ENCODE peak calls at places on chromosome 4, in eight cellular contexts. Y is right atrium auricular region, U is AG04450, A is fibroblast of lung, Q is psoas muscle, K is PC-3, N is upper lobe of right lung, Z is esophagus squamous epithelium. L is an unnamed sample.
A peak's percentile ranks its signal among the peaks of the same experiment; 100 is the strongest.

GRCh38 chr4:148056879-148057278 is 325.0 kb downstream of the ARHGAP10 start:
- DNase-seq in Y (peak; percentile 69), U (no peak), A (peak; percentile 77), Q (peak; percentile 58), K (peak; percentile 59), N (peak; percentile 74), Z (no peak), L (peak; percentile 60)

GRCh38 chr4:40736910-40737309 is 12.8 kb upstream of the NSUN7 start:
- DNase-seq in Y (no peak), U (no peak), A (peak; percentile 36), Q (no peak), K (peak; percentile 42), N (no peak), Z (no peak), L (no peak)

GRCh38 chr4:81452452-81453011 is 19.2 kb downstream of the RASGEF1B start:
- DNase-seq in Y (no peak), U (no peak), A (no peak), Q (no peak), K (peak; percentile 76), N (no peak), Z (no peak), L (peak; percentile 77)

GRCh38 chr4:83618431-83618830 is 82.5 kb downstream of the GPAT3 start:
- DNase-seq in Y (no peak), U (peak; percentile 66), A (peak; percentile 87), Q (peak; percentile 30), K (peak; percentile 75), N (no peak), Z (no peak), L (peak; percentile 60)

GRCh38 chr4:154364012-154364863 is 127.4 kb downstream of the DCHS2 start:
- DNase-seq in Y (no peak), U (no peak), A (no peak), Q (peak; percentile 25), K (no peak), N (no peak), Z (no peak), L (no peak)

GRCh38 chr4:154082760-154083530 is 294.1 kb upstream of the SFRP2 start:
- DNase-seq in Y (no peak), U (no peak), A (peak; percentile 70), Q (no peak), K (peak; percentile 40), N (no peak), Z (no peak), L (no peak)

GRCh38 chr4:85496146-85496849 is 21.3 kb downstream of the ARHGAP24 start:
- DNase-seq in Y (no peak), U (no peak), A (peak; percentile 60), Q (no peak), K (peak; percentile 63), N (no peak), Z (no peak), L (no peak)

GRCh38 chr4:185839204-185839712 is 27.3 kb upstream of the SORBS2 start:
- DNase-seq in Y (no peak), U (peak; percentile 77), A (peak; percentile 97), Q (peak; percentile 38), K (peak; percentile 89), N (no peak), Z (no peak), L (peak; percentile 83)

GRCh38 chr4:146283758-146284651 is 69.7 kb downstream of the REELD1 start:
- DNase-seq in Y (no peak), U (no peak), A (no peak), Q (no peak), K (no peak), N (no peak), Z (no peak), L (no peak)

GRCh38 chr4:165986956-165987698 is 114.1 kb downstream of the TLL1 start:
- DNase-seq in Y (no peak), U (no peak), A (no peak), Q (no peak), K (no peak), N (no peak), Z (no peak), L (no peak)

GRCh38 chr4:152697284-152698011 is 17.7 kb upstream of the TMEM154 start:
- DNase-seq in Y (no peak), U (no peak), A (no peak), Q (no peak), K (no peak), N (no peak), Z (no peak), L (peak; percentile 90)

GRCh38 chr4:3397128-3397527 is 44.6 kb upstream of the HGFAC start:
- DNase-seq in Y (no peak), U (no peak), A (no peak), Q (no peak), K (no peak), N (no peak), Z (no peak), L (no peak)

GRCh38 chr4:146637853-146638800 is 566 bp upstream of the POU4F2 start:
- DNase-seq in Y (no peak), U (no peak), A (no peak), Q (no peak), K (no peak), N (no peak), Z (no peak), L (no peak)

GRCh38 chr4:66625480-66625879 is 919.8 kb downstream of the CENPC start:
- DNase-seq in Y (no peak), U (no peak), A (no peak), Q (no peak), K (peak; percentile 80), N (no peak), Z (no peak), L (no peak)

GRCh38 chr4:24192018-24192641 is 302.3 kb upstream of the PPARGC1A start:
- DNase-seq in Y (no peak), U (no peak), A (no peak), Q (no peak), K (no peak), N (no peak), Z (no peak), L (no peak)

GRCh38 chr4:59838236-59838635 is 1361.9 kb upstream of the ADGRL3 start:
- DNase-seq in Y (no peak), U (no peak), A (no peak), Q (no peak), K (no peak), N (no peak), Z (no peak), L (no peak)

GRCh38 chr4:139587452-139587851 is 31.4 kb upstream of the SETD7 start:
- DNase-seq in Y (no peak), U (no peak), A (no peak), Q (no peak), K (no peak), N (no peak), Z (no peak), L (no peak)

GRCh38 chr4:101232074-101232776 is 115.1 kb downstream of the PPP3CA start:
- DNase-seq in Y (no peak), U (no peak), A (peak; percentile 88), Q (peak; percentile 33), K (peak; percentile 67), N (no peak), Z (no peak), L (peak; percentile 72)

GRCh38 chr4:41991916-41992767 is 1.8 kb downstream of the SLC30A9 start:
- DNase-seq in Y (no peak), U (no peak), A (peak; percentile 44), Q (no peak), K (peak; percentile 80), N (no peak), Z (no peak), L (peak; percentile 36)

GRCh38 chr4:151481813-151482212 is 72.8 kb downstream of the FHIP1A start:
- DNase-seq in Y (no peak), U (no peak), A (no peak), Q (no peak), K (no peak), N (no peak), Z (no peak), L (no peak)

GRCh38 chr4:32140636-32141035 is 1420.5 kb downstream of the PCDH7 start:
- DNase-seq in Y (no peak), U (peak; percentile 6), A (peak; percentile 97), Q (no peak), K (peak; percentile 85), N (no peak), Z (no peak), L (peak; percentile 96)

GRCh38 chr4:102633100-102633499 is 127.7 kb downstream of the MANBA start:
- DNase-seq in Y (no peak), U (no peak), A (no peak), Q (no peak), K (no peak), N (no peak), Z (no peak), L (no peak)
- H3K27ac ChIP-seq in Y (no peak overlapping the region), U (no peak overlapping the region), A (no peak overlapping the region), Q (no peak overlapping the region), K (no peak overlapping the region), N (no peak overlapping the region), Z (no peak overlapping the region), L (no peak overlapping the region)

DNA sequence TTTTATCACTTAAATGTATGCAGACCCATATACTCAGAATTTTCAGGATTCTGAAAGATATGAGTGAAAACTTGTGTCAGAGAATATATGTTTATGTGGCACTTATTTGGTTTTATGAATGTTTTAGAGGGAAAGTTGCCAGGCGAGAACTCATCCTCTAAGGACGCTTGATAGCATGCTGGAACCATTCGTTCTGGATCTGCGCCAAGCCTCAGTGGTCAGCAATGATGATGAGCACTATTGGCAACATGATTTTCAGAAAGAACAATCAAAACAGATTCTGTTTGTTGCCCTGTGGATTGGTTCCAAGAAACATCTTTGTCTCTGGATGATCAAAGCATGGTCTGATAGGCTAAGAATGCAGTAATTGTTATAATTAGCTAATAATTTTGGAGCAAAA is 32.1 kb upstream of the RAPGEF2 start:
- DNase-seq in Y (no peak), U (no peak), A (peak; percentile 84), Q (no peak), K (peak; percentile 47), N (no peak), Z (no peak), L (no peak)
- H3K27ac ChIP-seq in Y (no peak overlapping the region), U (no peak overlapping the region), A (no peak overlapping the region), Q (no peak overlapping the region), K (peak overlapping the region; percentile 67), N (no peak overlapping the region), Z (peak overlapping the region; percentile 30), L (no peak overlapping the region)

GRCh38 chr4:12173496-12173895 is 744.8 kb upstream of the HS3ST1 start:
- DNase-seq in Y (no peak), U (no peak), A (no peak), Q (no peak), K (no peak), N (no peak), Z (no peak), L (no peak)

GRCh38 chr4:12179264-12179616 is 750.5 kb upstream of the HS3ST1 start:
- DNase-seq in Y (no peak), U (no peak), A (no peak), Q (no peak), K (no peak), N (no peak), Z (no peak), L (no peak)

GRCh38 chr4:12178614-12179263 is 750.0 kb upstream of the HS3ST1 start:
- DNase-seq in Y (no peak), U (no peak), A (no peak), Q (no peak), K (no peak), N (no peak), Z (no peak), L (no peak)
- H3K27ac ChIP-seq in Y (peak overlapping the region; percentile 80), U (no peak overlapping the region), A (no peak overlapping the region), Q (no peak overlapping the region), K (no peak overlapping the region), N (no peak overlapping the region), Z (no peak overlapping the region), L (no peak overlapping the region)

DNA sequence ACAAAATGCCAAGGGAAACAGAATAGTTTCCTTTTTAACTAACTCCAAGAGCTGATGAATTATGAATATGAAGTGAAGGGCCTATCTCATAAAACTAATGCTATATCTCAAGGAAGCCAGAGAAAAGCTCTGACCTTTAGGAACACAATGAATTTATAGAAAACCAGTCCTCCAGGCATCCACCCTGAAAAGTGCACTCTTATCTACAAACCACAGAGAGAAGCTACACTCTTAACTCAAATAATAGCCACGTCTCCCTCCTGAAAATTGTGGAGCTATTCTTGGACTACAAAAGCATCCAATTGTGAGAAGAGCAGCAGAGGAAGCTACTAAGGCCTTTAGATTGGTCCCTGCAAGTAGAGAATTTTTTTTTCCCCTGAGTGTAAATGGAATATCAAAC is 253.9 kb downstream of the IL15 start:
- DNase-seq in Y (no peak), U (no peak), A (peak; percentile 72), Q (no peak), K (no peak), N (no peak), Z (no peak), L (no peak)
- H3K27ac ChIP-seq in Y (no peak overlapping the region), U (no peak overlapping the region), A (no peak overlapping the region), Q (no peak overlapping the region), K (no peak overlapping the region), N (no peak overlapping the region), Z (no peak overlapping the region), L (no peak overlapping the region)

L was measured in foreskin keratinocyte.